ENCODE peak calls at places on chromosomes 11 and 22, in eight cellular contexts. E is substantia nigra; D is choroid plexus epithelial cell; O is colonic mucosa; P is NCI-H1436; W is stimulated activated CD4-positive, alpha-beta T cell treated with anti-CD3 and anti-CD28 coated beads, Interleukin-12 subunit alpha, Interleukin-12 subunit beta, amount 100 ng/mL, for 48 hours; A is Caki2; V is NCI-H146. N is an unnamed sample.

GRCh38 chr22:19759459-19759993 is 1.1 kb upstream of the TBX1 start:
- DNase-seq in E (no peak), D (no peak), O (no peak), P (no peak), W (no peak), A (no peak), V (no peak), N (no peak)

GRCh38 chr11:79428406-79428805 is 12.4 kb downstream of the TENM4 start:
- DNase-seq in E (no peak), D (no peak), O (no peak), P (no peak), W (no peak), A (no peak), V (no peak), N (no peak)

GRCh38 chr11:130451261-130452019 is 3.0 kb downstream of the ADAMTS15 start:
- DNase-seq in E (no peak), D (peak), O (peak), P (no peak), W (no peak), A (peak), V (no peak), N (no peak)

GRCh38 chr11:58006940-58007339 is 16.7 kb upstream of the OR9Q1 start:
- DNase-seq in E (no peak), D (peak), O (no peak), P (no peak), W (no peak), A (peak), V (no peak), N (no peak)

GRCh38 chr11:942853-943252 is 17.2 kb downstream of the AP2A2 start:
- DNase-seq in E (no peak), D (peak), O (no peak), P (no peak), W (no peak), A (no peak), V (no peak), N (no peak)

GRCh38 chr11:11075515-11076171 is 217.8 kb upstream of the ZBED5 start:
- DNase-seq in E (no peak), D (no peak), O (no peak), P (no peak), W (no peak), A (no peak), V (no peak), N (no peak)

GRCh38 chr11:76768091-76769047 is 14.8 kb upstream of the TSKU start:
- DNase-seq in E (no peak), D (no peak), O (peak), P (no peak), W (no peak), A (no peak), V (no peak), N (peak)

GRCh38 chr11:118227865-118228785 is 3.3 kb upstream of the JAML start:
- DNase-seq in E (no peak), D (no peak), O (no peak), P (no peak), W (no peak), A (no peak), V (no peak), N (no peak)